ENCODE peak calls at places on chromosomes 5 and 9, in five cellular contexts. One of them, this sample, is unnamed.

GRCh38 chr9:90853945-90854344 is 52.3 kb downstream of the SYK start:
- DNase-seq in suprapubic skin: no peak
- DNase-seq in A549: no peak
- DNase-seq in heart left ventricle: no peak
- DNase-seq in right lobe of liver: no peak
- DNase-seq in this sample: no peak

GRCh38 chr9:22078081-22078480 is 69.0 kb upstream of the CDKN2B start:
- DNase-seq in suprapubic skin: no peak
- DNase-seq in A549: no peak
- DNase-seq in heart left ventricle: no peak
- DNase-seq in right lobe of liver: no peak
- DNase-seq in this sample: no peak

GRCh38 chr9:128201441-128202369 is 1.5 kb upstream of the DNM1 start:
- DNase-seq in suprapubic skin: no peak
- DNase-seq in A549: no peak
- DNase-seq in heart left ventricle: no peak
- DNase-seq in right lobe of liver: no peak
- DNase-seq in this sample: no peak

GRCh38 chr9:33161589-33162132 is 5.5 kb downstream of the B4GALT1 start:
- DNase-seq in suprapubic skin: no peak
- DNase-seq in A549: no peak
- DNase-seq in heart left ventricle: no peak
- DNase-seq in right lobe of liver: no peak
- DNase-seq in this sample: no peak

GRCh38 chr5:180787711-180788431 is 14.7 kb downstream of the MGAT1 start:
- DNase-seq in suprapubic skin: no peak
- DNase-seq in A549: no peak
- DNase-seq in heart left ventricle: no peak
- DNase-seq in right lobe of liver: no peak
- DNase-seq in this sample: no peak

GRCh38 chr9:115328228-115328627 is 210.3 kb upstream of the TNC start:
- DNase-seq in suprapubic skin: no peak
- DNase-seq in A549: no peak
- DNase-seq in heart left ventricle: peak
- DNase-seq in right lobe of liver: no peak
- DNase-seq in this sample: no peak

GRCh38 chr5:171600736-171601265 is 181.4 kb downstream of the FGF18 start:
- DNase-seq in suprapubic skin: no peak
- DNase-seq in A549: no peak
- DNase-seq in heart left ventricle: peak
- DNase-seq in right lobe of liver: no peak
- DNase-seq in this sample: no peak

GRCh38 chr5:33785571-33785970 is 106.2 kb downstream of the ADAMTS12 start:
- DNase-seq in suprapubic skin: no peak
- DNase-seq in A549: no peak
- DNase-seq in heart left ventricle: no peak
- DNase-seq in right lobe of liver: no peak
- DNase-seq in this sample: no peak

GRCh38 chr9:127066775-127067111 is 55.7 kb downstream of the ANGPTL2 start:
- DNase-seq in suprapubic skin: no peak
- DNase-seq in A549: no peak
- DNase-seq in heart left ventricle: no peak
- DNase-seq in right lobe of liver: no peak
- DNase-seq in this sample: no peak

GRCh38 chr5:87121315-87122170 is 146.1 kb upstream of the RASA1 start:
- DNase-seq in suprapubic skin: no peak
- DNase-seq in A549: peak
- DNase-seq in heart left ventricle: no peak
- DNase-seq in right lobe of liver: no peak
- DNase-seq in this sample: peak

DNA sequence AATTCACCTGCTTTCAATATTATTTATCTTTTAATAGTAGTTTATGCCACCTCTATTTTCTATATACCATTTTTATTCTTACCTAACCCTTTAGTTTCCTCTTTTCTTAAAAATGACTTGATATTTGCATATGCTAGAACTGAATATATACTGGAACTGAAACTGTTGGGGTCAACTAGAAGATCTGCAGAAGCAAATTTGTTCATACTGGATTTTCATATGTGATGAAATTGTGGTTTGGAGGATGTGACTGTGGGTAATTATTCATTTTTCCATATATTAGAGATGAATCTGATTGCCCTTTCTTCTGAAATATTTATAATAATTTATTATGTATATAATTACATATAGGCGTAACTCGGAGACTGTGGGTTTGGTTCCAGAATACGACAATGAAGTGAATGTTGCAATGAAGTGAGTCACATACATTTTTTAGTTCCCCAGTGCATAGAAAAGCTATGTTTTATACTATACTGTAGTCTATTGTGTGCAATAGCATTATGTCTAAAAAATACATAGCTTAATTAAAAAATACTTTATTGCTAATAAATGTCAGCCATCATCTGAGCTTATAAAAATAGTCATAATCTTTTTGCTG is 149.1 kb downstream of the ATP10B start:
- DNase-seq in suprapubic skin: no peak
- DNase-seq in A549: no peak
- DNase-seq in heart left ventricle: no peak
- DNase-seq in right lobe of liver: no peak
- DNase-seq in this sample: no peak
- TF ChIP-seq CTCF in suprapubic skin: no peak
- TF ChIP-seq CTCF in A549: no peak
- TF ChIP-seq CTCF in heart left ventricle: no peak
- TF ChIP-seq CTCF in right lobe of liver: no peak
- TF ChIP-seq CTCF in this sample: no peak

GRCh38 chr9:136363606-136364368 is at the start of gene DNLZ:
- DNase-seq in suprapubic skin: peak
- DNase-seq in A549: peak
- DNase-seq in heart left ventricle: peak
- DNase-seq in right lobe of liver: peak
- DNase-seq in this sample: peak

GRCh38 chr9:136364942-136365774 is 1.6 kb upstream of the DNLZ start:
- DNase-seq in suprapubic skin: no peak
- DNase-seq in A549: no peak
- DNase-seq in heart left ventricle: no peak
- DNase-seq in right lobe of liver: no peak
- DNase-seq in this sample: peak

GRCh38 chr9:136365775-136366223 is 2.3 kb upstream of the DNLZ start:
- DNase-seq in suprapubic skin: no peak
- DNase-seq in A549: no peak
- DNase-seq in heart left ventricle: no peak
- DNase-seq in right lobe of liver: no peak
- DNase-seq in this sample: peak

GRCh38 chr9:136363106-136363605 is 388 bp downstream of the DNLZ start:
- DNase-seq in suprapubic skin: peak
- DNase-seq in A549: peak
- DNase-seq in heart left ventricle: peak
- DNase-seq in right lobe of liver: peak
- DNase-seq in this sample: peak

DNA sequence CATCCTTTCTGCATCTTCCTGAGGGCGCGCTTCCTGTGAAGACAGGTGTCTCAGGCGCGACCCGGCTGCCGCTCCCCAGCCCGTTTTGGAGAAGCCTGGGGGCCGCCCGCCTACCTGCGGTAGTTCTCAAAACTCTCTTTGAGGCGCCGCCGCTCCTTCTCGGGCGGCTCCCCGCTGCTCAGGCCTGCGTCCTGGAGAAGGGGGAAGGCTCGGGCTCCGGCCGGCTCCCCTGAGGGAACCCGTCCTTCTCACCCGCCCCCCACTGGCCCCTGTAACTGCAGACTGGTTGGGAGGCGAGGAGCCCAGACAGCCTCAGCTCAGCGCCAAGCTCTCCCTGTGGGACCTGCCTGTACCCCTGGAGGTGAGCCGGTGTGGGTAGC is 815 bp upstream of the DNLZ start:
- DNase-seq in suprapubic skin: no peak
- DNase-seq in A549: no peak
- DNase-seq in heart left ventricle: no peak
- DNase-seq in right lobe of liver: no peak
- DNase-seq in this sample: peak
- TF ChIP-seq POLR2A in suprapubic skin: no peak
- TF ChIP-seq POLR2A in A549: no peak
- TF ChIP-seq POLR2A in heart left ventricle: no peak
- TF ChIP-seq POLR2A in right lobe of liver: no peak
- TF ChIP-seq POLR2A in this sample: no peak

DNA sequence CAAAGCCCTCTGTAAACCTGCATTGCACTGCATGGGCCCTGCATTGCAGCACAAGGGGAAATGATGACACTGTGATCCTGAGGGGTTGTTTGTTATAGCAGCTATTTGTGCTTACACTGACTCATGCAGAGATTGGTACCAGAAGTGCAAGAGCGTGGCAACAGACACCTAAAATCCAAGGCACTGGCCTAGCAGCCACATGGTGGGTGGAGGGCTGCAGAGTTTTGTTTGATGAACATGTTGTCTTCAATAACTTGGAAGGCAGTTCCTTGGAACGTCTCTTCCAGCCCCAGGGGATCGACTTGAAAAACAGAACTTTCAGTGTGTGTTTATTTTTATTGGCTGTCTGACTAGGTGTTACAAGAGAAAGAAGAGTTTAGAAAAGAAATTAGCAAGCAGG is 14.5 kb downstream of the FCN2 start:
- DNase-seq in suprapubic skin: no peak
- DNase-seq in A549: no peak
- DNase-seq in heart left ventricle: peak
- DNase-seq in right lobe of liver: no peak
- DNase-seq in this sample: no peak
- H3K27ac ChIP-seq in suprapubic skin: peak
- H3K27ac ChIP-seq in A549: peak
- H3K27ac ChIP-seq in heart left ventricle: peak
- H3K27ac ChIP-seq in right lobe of liver: no peak
- H3K27ac ChIP-seq in this sample: no peak

GRCh38 chr5:133924221-133924920 is 44.1 kb downstream of the C5orf15 start:
- DNase-seq in suprapubic skin: no peak
- DNase-seq in A549: no peak
- DNase-seq in heart left ventricle: no peak
- DNase-seq in right lobe of liver: no peak
- DNase-seq in this sample: no peak
- TF ChIP-seq CTCF in suprapubic skin: no peak
- TF ChIP-seq CTCF in A549: no peak
- TF ChIP-seq CTCF in heart left ventricle: no peak
- TF ChIP-seq CTCF in right lobe of liver: no peak
- TF ChIP-seq CTCF in this sample: no peak

GRCh38 chr5:59040007-59040803 is 457.3 kb downstream of the RAB3C start:
- DNase-seq in suprapubic skin: no peak
- DNase-seq in A549: no peak
- DNase-seq in heart left ventricle: no peak
- DNase-seq in right lobe of liver: no peak
- DNase-seq in this sample: peak

GRCh38 chr5:59040804-59041201 is 457.9 kb downstream of the RAB3C start:
- DNase-seq in suprapubic skin: no peak
- DNase-seq in A549: no peak
- DNase-seq in heart left ventricle: no peak
- DNase-seq in right lobe of liver: no peak
- DNase-seq in this sample: no peak

GRCh38 chr5:59038169-59039002 is 455.5 kb downstream of the RAB3C start:
- DNase-seq in suprapubic skin: peak
- DNase-seq in A549: no peak
- DNase-seq in heart left ventricle: peak
- DNase-seq in right lobe of liver: peak
- DNase-seq in this sample: no peak

GRCh38 chr5:59039003-59039295 is 456.1 kb downstream of the RAB3C start:
- DNase-seq in suprapubic skin: no peak
- DNase-seq in A549: no peak
- DNase-seq in heart left ventricle: no peak
- DNase-seq in right lobe of liver: no peak
- DNase-seq in this sample: no peak

GRCh38 chr5:59039296-59040006 is 456.6 kb downstream of the RAB3C start:
- DNase-seq in suprapubic skin: peak
- DNase-seq in A549: no peak
- DNase-seq in heart left ventricle: peak
- DNase-seq in right lobe of liver: peak
- DNase-seq in this sample: peak
- TF ChIP-seq POLR2A in suprapubic skin: peak
- TF ChIP-seq POLR2A in A549: peak
- TF ChIP-seq POLR2A in heart left ventricle: peak
- TF ChIP-seq POLR2A in right lobe of liver: peak
- TF ChIP-seq POLR2A in this sample: peak

DNA sequence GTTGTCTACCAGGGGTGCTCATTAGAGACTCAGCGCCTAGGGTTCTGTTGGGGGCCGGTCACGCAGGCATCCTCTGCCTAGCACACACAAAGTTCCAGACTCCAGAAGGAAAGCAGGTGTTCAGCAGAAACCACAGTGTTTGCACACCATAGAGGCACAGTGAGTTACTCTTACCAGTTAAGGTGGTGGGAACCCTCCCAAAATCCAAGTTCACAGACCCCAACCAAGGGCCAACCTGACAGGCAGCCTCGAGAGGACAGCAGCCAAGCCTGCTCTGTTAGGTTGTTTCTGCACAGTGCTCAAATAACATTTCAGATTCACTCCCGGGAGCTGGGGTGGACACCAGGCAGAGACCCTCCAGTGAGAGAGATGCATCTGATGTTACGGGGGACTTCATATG is 36.2 kb downstream of the SECISBP2 start:
- DNase-seq in suprapubic skin: no peak
- DNase-seq in A549: no peak
- DNase-seq in heart left ventricle: no peak
- DNase-seq in right lobe of liver: no peak
- DNase-seq in this sample: no peak
- H3K27ac ChIP-seq in suprapubic skin: no peak
- H3K27ac ChIP-seq in A549: no peak
- H3K27ac ChIP-seq in heart left ventricle: no peak
- H3K27ac ChIP-seq in right lobe of liver: no peak
- H3K27ac ChIP-seq in this sample: no peak

This sample was measured in upper lobe of left lung.